ENCODE peak calls at places on chromosome 1, in seven cellular contexts. J, Z, H, G, S, B and Q are unnamed samples.

GRCh38 chr1:17895986-17896385 is 140.9 kb downstream of the ACTL8 start:
- DNase-seq in J (no peak), Z (no peak), H (no peak), G (no peak), S (no peak), B (no peak), Q (no peak)

GRCh38 chr1:181152892-181153633 is 64.6 kb downstream of the IER5 start:
- DNase-seq in J (peak; percentile 96), Z (peak; percentile 85), H (peak; percentile 98), G (no peak), S (no peak), B (no peak), Q (peak; percentile 74)

GRCh38 chr1:228085287-228085926 is 2.9 kb downstream of the ARF1 start:
- DNase-seq in J (peak; percentile 85), Z (no peak), H (peak; percentile 74), G (no peak), S (no peak), B (no peak), Q (peak; percentile 50)

GRCh38 chr1:227994632-227995300 is 12.0 kb upstream of the WNT3A start:
- DNase-seq in J (peak; percentile 13), Z (no peak), H (no peak), G (no peak), S (no peak), B (no peak), Q (no peak)

GRCh38 chr1:29239142-29239541 is 2.8 kb downstream of the PTPRU start:
- DNase-seq in J (no peak), Z (no peak), H (no peak), G (no peak), S (no peak), B (no peak), Q (no peak)

GRCh38 chr1:25161981-25162380 is 70.3 kb downstream of the SYF2 start:
- DNase-seq in J (no peak), Z (no peak), H (no peak), G (no peak), S (no peak), B (no peak), Q (no peak)

GRCh38 chr1:75134939-75135828 is 996 bp downstream of the LHX8 start:
- DNase-seq in J (no peak), Z (no peak), H (peak; percentile 54), G (no peak), S (no peak), B (no peak), Q (no peak)

GRCh38 chr1:180929389-180929788 is 16.7 kb downstream of the KIAA1614 start:
- DNase-seq in J (no peak), Z (no peak), H (no peak), G (no peak), S (no peak), B (no peak), Q (no peak)

GRCh38 chr1:153985341-153985912 is 712 bp downstream of the RAB13 start:
- DNase-seq in J (peak; percentile 74), Z (no peak), H (peak; percentile 68), G (no peak), S (no peak), B (no peak), Q (peak; percentile 36)

GRCh38 chr1:117631761-117632160 is 25.9 kb downstream of the TENT5C start:
- DNase-seq in J (no peak), Z (no peak), H (no peak), G (no peak), S (no peak), B (no peak), Q (no peak)

GRCh38 chr1:186094170-186094569 is 280.9 kb downstream of the TPR start:
- DNase-seq in J (no peak), Z (no peak), H (peak; percentile 73), G (no peak), S (no peak), B (no peak), Q (no peak)

GRCh38 chr1:10283318-10283984 is 73.1 kb downstream of the KIF1B start:
- DNase-seq in J (peak; percentile 21), Z (no peak), H (no peak), G (no peak), S (peak; percentile 8), B (no peak), Q (no peak)

GRCh38 chr1:55012661-55013060 is 13.9 kb downstream of the BSND start:
- DNase-seq in J (no peak), Z (no peak), H (no peak), G (no peak), S (no peak), B (no peak), Q (no peak)

GRCh38 chr1:63713041-63713440 is 60.8 kb upstream of the ROR1 start:
- DNase-seq in J (no peak), Z (no peak), H (no peak), G (no peak), S (no peak), B (no peak), Q (no peak)

GRCh38 chr1:54922921-54923421 is 36.0 kb upstream of the DHCR24 start:
- DNase-seq in J (no peak), Z (peak; percentile 33), H (no peak), G (no peak), S (no peak), B (no peak), Q (no peak)

GRCh38 chr1:246329900-246330299 is 177.2 kb downstream of the SMYD3 start:
- DNase-seq in J (no peak), Z (no peak), H (no peak), G (no peak), S (peak; percentile 29), B (no peak), Q (no peak)

GRCh38 chr1:110171134-110171733 is 20.9 kb downstream of the SLC6A17 start:
- DNase-seq in J (no peak), Z (no peak), H (no peak), G (no peak), S (no peak), B (no peak), Q (no peak)
- TF ChIP-seq POLR2AphosphoS5 in J (no peak), Z (no peak), H (no peak), G (no peak), S (no peak), B (no peak), Q (no peak)

GRCh38 chr1:231116741-231117140 is 45.1 kb upstream of the TRIM67 start:
- DNase-seq in J (no peak), Z (no peak), H (no peak), G (no peak), S (no peak), B (no peak), Q (no peak)
- TF ChIP-seq POLR2AphosphoS5 in J (no peak), Z (no peak), H (no peak), G (no peak), S (no peak), B (no peak), Q (no peak)

GRCh38 chr1:214898154-214898553 is 184.4 kb upstream of the KCNK2 start:
- DNase-seq in J (no peak), Z (no peak), H (no peak), G (no peak), S (no peak), B (no peak), Q (no peak)
- TF ChIP-seq POLR2AphosphoS5 in J (no peak), Z (no peak), H (no peak), G (no peak), S (no peak), B (no peak), Q (no peak)

GRCh38 chr1:224433671-224434446 is 738 bp downstream of the WDR26 start:
- DNase-seq in J (peak; percentile 42), Z (peak; percentile 38), H (peak; percentile 46), G (no peak), S (no peak), B (no peak), Q (peak; percentile 42)
- TF ChIP-seq POLR2AphosphoS5 in J (no peak), Z (no peak), H (no peak), G (no peak), S (no peak), B (no peak), Q (no peak)

DNA sequence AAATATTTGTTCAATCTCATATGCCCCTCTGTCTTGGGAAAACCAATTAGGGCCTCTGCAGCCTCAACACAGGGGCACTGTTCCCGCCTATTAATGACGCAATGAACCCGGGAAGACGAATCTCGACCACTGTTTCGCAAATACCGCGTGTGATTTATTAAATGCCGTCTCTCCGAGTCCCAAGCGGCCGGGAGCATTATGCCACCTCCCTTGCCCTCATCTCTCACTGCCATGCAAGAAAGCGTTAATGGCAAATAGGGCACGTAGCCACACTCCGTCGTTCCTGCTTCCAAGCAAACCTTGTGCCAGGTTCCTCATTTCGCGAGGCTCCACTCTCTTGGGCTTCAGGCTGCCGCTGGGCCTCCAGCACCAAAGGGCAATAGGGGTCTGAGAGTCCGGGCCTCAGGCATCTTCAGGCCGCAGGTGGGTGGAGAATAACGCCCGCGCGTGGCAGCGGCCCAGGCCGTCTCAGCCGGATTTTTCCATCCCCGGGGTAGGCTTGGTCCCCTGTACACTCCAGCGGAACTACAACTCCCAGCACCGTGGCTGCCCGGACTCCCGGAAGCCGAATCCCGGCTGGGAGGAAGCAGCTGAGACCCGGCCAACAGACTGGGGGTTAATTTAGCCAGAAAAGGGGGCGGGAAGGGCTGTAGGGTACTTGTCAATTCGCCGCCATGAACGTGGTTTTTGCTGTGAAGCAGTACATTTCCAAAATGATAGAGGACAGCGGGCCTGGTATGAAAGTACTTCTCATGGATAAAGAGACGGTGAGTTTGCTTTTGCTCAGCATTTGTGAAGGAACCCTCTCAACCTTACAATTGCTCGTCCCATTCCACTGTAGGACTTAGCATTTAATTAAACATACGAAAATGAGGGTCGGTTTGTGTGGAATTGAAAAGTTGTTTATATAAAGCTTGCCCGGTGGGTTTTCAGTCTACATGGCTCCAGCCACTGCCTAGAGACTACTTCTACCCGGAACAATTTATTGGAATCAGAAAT is at the start of gene VPS45:
- DNase-seq in J (peak; percentile 91), Z (peak; percentile 91), H (peak; percentile 93), G (peak; percentile 79), S (peak; percentile 79), B (peak; percentile 89), Q (peak; percentile 92)
- TF ChIP-seq POLR2AphosphoS5 in J (peak; percentile 51), Z (peak; percentile 73), H (peak; percentile 45), G (peak; percentile 65), S (peak; percentile 63), B (peak; percentile 68), Q (peak; percentile 73)

DNA sequence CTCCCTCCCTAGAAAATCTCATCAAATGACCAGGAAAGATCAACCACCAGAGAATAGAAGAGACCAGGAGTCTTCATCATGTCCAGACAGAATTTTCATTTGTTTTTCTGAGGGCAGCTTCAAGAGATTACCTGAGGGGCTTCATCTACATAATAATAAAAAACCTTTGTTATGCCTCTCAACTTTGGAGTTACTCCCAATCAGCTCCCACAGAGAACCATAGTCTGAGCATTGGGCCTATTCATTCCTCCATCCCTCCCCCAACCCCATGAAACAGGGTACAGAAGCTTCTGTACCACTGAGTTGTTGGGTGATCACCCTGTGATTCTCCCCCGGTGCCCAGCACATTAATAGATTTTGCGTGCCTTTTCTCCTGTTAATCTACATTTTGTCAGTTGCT is 53.3 kb upstream of the PRRC2C start:
- DNase-seq in J (no peak), Z (no peak), H (no peak), G (no peak), S (no peak), B (no peak), Q (no peak)
- TF ChIP-seq POLR2AphosphoS5 in J (no peak), Z (no peak), H (no peak), G (no peak), S (no peak), B (no peak), Q (no peak)